ENCODE peak calls at places on chromosome 1, in eight cellular contexts. One of them, this sample, is unnamed.
A peak's percentile ranks its signal among the peaks of the same experiment; 100 is the strongest.

GRCh38 chr1:228358039-228358763 is 48.4 kb downstream of the TRIM11 start:
- DNase-seq in cardiac fibroblast: peak; percentile 9
- DNase-seq in psoas muscle: no peak
- DNase-seq in dorsolateral prefrontal cortex: no peak
- DNase-seq in K562: no peak
- DNase-seq in lower lobe of right lung: no peak
- DNase-seq in colonic mucosa: no peak
- DNase-seq in AG04449: no peak
- DNase-seq in this sample: no peak

GRCh38 chr1:158191299-158191698 is 10.6 kb downstream of the CD1D start:
- DNase-seq in cardiac fibroblast: no peak
- DNase-seq in psoas muscle: no peak
- DNase-seq in dorsolateral prefrontal cortex: no peak
- DNase-seq in K562: no peak
- DNase-seq in lower lobe of right lung: no peak
- DNase-seq in colonic mucosa: no peak
- DNase-seq in AG04449: no peak
- DNase-seq in this sample: no peak

GRCh38 chr1:226691257-226691656 is 47.8 kb downstream of the ITPKB start:
- DNase-seq in cardiac fibroblast: no peak
- DNase-seq in psoas muscle: no peak
- DNase-seq in dorsolateral prefrontal cortex: no peak
- DNase-seq in K562: no peak
- DNase-seq in lower lobe of right lung: no peak
- DNase-seq in colonic mucosa: no peak
- DNase-seq in AG04449: no peak
- DNase-seq in this sample: no peak

GRCh38 chr1:192067360-192067759 is 90.9 kb upstream of the RGS18 start:
- DNase-seq in cardiac fibroblast: no peak
- DNase-seq in psoas muscle: no peak
- DNase-seq in dorsolateral prefrontal cortex: no peak
- DNase-seq in K562: peak; percentile 52
- DNase-seq in lower lobe of right lung: no peak
- DNase-seq in colonic mucosa: no peak
- DNase-seq in AG04449: no peak
- DNase-seq in this sample: no peak

GRCh38 chr1:173628888-173629287 is 6.2 kb upstream of the TEX50 start:
- DNase-seq in cardiac fibroblast: no peak
- DNase-seq in psoas muscle: no peak
- DNase-seq in dorsolateral prefrontal cortex: no peak
- DNase-seq in K562: no peak
- DNase-seq in lower lobe of right lung: no peak
- DNase-seq in colonic mucosa: no peak
- DNase-seq in AG04449: no peak
- DNase-seq in this sample: peak; percentile 13

GRCh38 chr1:48329489-48329888 is 107.0 kb downstream of the SLC5A9 start:
- DNase-seq in cardiac fibroblast: peak; percentile 64
- DNase-seq in psoas muscle: no peak
- DNase-seq in dorsolateral prefrontal cortex: no peak
- DNase-seq in K562: no peak
- DNase-seq in lower lobe of right lung: no peak
- DNase-seq in colonic mucosa: no peak
- DNase-seq in AG04449: no peak
- DNase-seq in this sample: peak; percentile 75

GRCh38 chr1:35661474-35661795 is 20.1 kb upstream of the PSMB2 start:
- DNase-seq in cardiac fibroblast: no peak
- DNase-seq in psoas muscle: no peak
- DNase-seq in dorsolateral prefrontal cortex: no peak
- DNase-seq in K562: no peak
- DNase-seq in lower lobe of right lung: no peak
- DNase-seq in colonic mucosa: no peak
- DNase-seq in AG04449: no peak
- DNase-seq in this sample: no peak

GRCh38 chr1:14897080-14897449 is 256.5 kb upstream of the TMEM51 start:
- DNase-seq in cardiac fibroblast: peak; percentile 7
- DNase-seq in psoas muscle: no peak
- DNase-seq in dorsolateral prefrontal cortex: no peak
- DNase-seq in K562: peak; percentile 43
- DNase-seq in lower lobe of right lung: no peak
- DNase-seq in colonic mucosa: no peak
- DNase-seq in AG04449: no peak
- DNase-seq in this sample: peak; percentile 7

GRCh38 chr1:232283864-232284263 is 346.1 kb downstream of the SIPA1L2 start:
- DNase-seq in cardiac fibroblast: no peak
- DNase-seq in psoas muscle: no peak
- DNase-seq in dorsolateral prefrontal cortex: no peak
- DNase-seq in K562: no peak
- DNase-seq in lower lobe of right lung: no peak
- DNase-seq in colonic mucosa: no peak
- DNase-seq in AG04449: no peak
- DNase-seq in this sample: no peak

GRCh38 chr1:245742891-245743290 is 588.1 kb downstream of the KIF26B start:
- DNase-seq in cardiac fibroblast: no peak
- DNase-seq in psoas muscle: no peak
- DNase-seq in dorsolateral prefrontal cortex: no peak
- DNase-seq in K562: no peak
- DNase-seq in lower lobe of right lung: no peak
- DNase-seq in colonic mucosa: no peak
- DNase-seq in AG04449: no peak
- DNase-seq in this sample: no peak

GRCh38 chr1:205452906-205453305 is 2.9 kb downstream of the BLACAT1 start:
- DNase-seq in cardiac fibroblast: no peak
- DNase-seq in psoas muscle: no peak
- DNase-seq in dorsolateral prefrontal cortex: no peak
- DNase-seq in K562: peak; percentile 30
- DNase-seq in lower lobe of right lung: no peak
- DNase-seq in colonic mucosa: no peak
- DNase-seq in AG04449: no peak
- DNase-seq in this sample: no peak

GRCh38 chr1:45557422-45557944 is 6.9 kb downstream of the AKR1A1 start:
- DNase-seq in cardiac fibroblast: no peak
- DNase-seq in psoas muscle: no peak
- DNase-seq in dorsolateral prefrontal cortex: no peak
- DNase-seq in K562: no peak
- DNase-seq in lower lobe of right lung: peak; percentile 49
- DNase-seq in colonic mucosa: no peak
- DNase-seq in AG04449: no peak
- DNase-seq in this sample: no peak

GRCh38 chr1:201450721-201451291 is 18.2 kb downstream of the PHLDA3 start:
- DNase-seq in cardiac fibroblast: peak; percentile 89
- DNase-seq in psoas muscle: peak; percentile 74
- DNase-seq in dorsolateral prefrontal cortex: peak; percentile 84
- DNase-seq in K562: peak; percentile 32
- DNase-seq in lower lobe of right lung: peak; percentile 82
- DNase-seq in colonic mucosa: no peak
- DNase-seq in AG04449: no peak
- DNase-seq in this sample: peak; percentile 97

GRCh38 chr1:234619794-234620247 is 9.8 kb upstream of the IRF2BP2 start:
- DNase-seq in cardiac fibroblast: no peak
- DNase-seq in psoas muscle: no peak
- DNase-seq in dorsolateral prefrontal cortex: no peak
- DNase-seq in K562: no peak
- DNase-seq in lower lobe of right lung: no peak
- DNase-seq in colonic mucosa: no peak
- DNase-seq in AG04449: no peak
- DNase-seq in this sample: no peak

GRCh38 chr1:221945669-221946068 is 203.8 kb upstream of the DUSP10 start:
- DNase-seq in cardiac fibroblast: no peak
- DNase-seq in psoas muscle: no peak
- DNase-seq in dorsolateral prefrontal cortex: no peak
- DNase-seq in K562: no peak
- DNase-seq in lower lobe of right lung: no peak
- DNase-seq in colonic mucosa: no peak
- DNase-seq in AG04449: no peak
- DNase-seq in this sample: no peak

GRCh38 chr1:68104155-68104554 is 53.7 kb upstream of the DIRAS3 start:
- DNase-seq in cardiac fibroblast: peak; percentile 73
- DNase-seq in psoas muscle: no peak
- DNase-seq in dorsolateral prefrontal cortex: no peak
- DNase-seq in K562: no peak
- DNase-seq in lower lobe of right lung: no peak
- DNase-seq in colonic mucosa: no peak
- DNase-seq in AG04449: no peak
- DNase-seq in this sample: peak; percentile 76

GRCh38 chr1:200778766-200779165 is 40.1 kb downstream of the CAMSAP2 start:
- DNase-seq in cardiac fibroblast: no peak
- DNase-seq in psoas muscle: no peak
- DNase-seq in dorsolateral prefrontal cortex: no peak
- DNase-seq in K562: no peak
- DNase-seq in lower lobe of right lung: no peak
- DNase-seq in colonic mucosa: no peak
- DNase-seq in AG04449: no peak
- DNase-seq in this sample: peak; percentile 25

GRCh38 chr1:153348511-153349362 is at the start of gene PGLYRP4:
- DNase-seq in cardiac fibroblast: no peak
- DNase-seq in psoas muscle: no peak
- DNase-seq in dorsolateral prefrontal cortex: no peak
- DNase-seq in K562: no peak
- DNase-seq in lower lobe of right lung: no peak
- DNase-seq in colonic mucosa: peak; percentile 32
- DNase-seq in AG04449: no peak
- DNase-seq in this sample: no peak

GRCh38 chr1:199404191-199404590 is 623.3 kb upstream of the NR5A2 start:
- DNase-seq in cardiac fibroblast: peak; percentile 12
- DNase-seq in psoas muscle: no peak
- DNase-seq in dorsolateral prefrontal cortex: no peak
- DNase-seq in K562: no peak
- DNase-seq in lower lobe of right lung: no peak
- DNase-seq in colonic mucosa: no peak
- DNase-seq in AG04449: no peak
- DNase-seq in this sample: no peak

GRCh38 chr1:205374205-205375078 is 17.7 kb upstream of the KLHDC8A start:
- DNase-seq in cardiac fibroblast: peak; percentile 87
- DNase-seq in psoas muscle: no peak
- DNase-seq in dorsolateral prefrontal cortex: no peak
- DNase-seq in K562: no peak
- DNase-seq in lower lobe of right lung: no peak
- DNase-seq in colonic mucosa: no peak
- DNase-seq in AG04449: no peak
- DNase-seq in this sample: peak; percentile 85

GRCh38 chr1:203270448-203270847 is 34.9 kb upstream of the BTG2 start:
- DNase-seq in cardiac fibroblast: no peak
- DNase-seq in psoas muscle: no peak
- DNase-seq in dorsolateral prefrontal cortex: no peak
- DNase-seq in K562: no peak
- DNase-seq in lower lobe of right lung: no peak
- DNase-seq in colonic mucosa: no peak
- DNase-seq in AG04449: no peak
- DNase-seq in this sample: no peak

DNA sequence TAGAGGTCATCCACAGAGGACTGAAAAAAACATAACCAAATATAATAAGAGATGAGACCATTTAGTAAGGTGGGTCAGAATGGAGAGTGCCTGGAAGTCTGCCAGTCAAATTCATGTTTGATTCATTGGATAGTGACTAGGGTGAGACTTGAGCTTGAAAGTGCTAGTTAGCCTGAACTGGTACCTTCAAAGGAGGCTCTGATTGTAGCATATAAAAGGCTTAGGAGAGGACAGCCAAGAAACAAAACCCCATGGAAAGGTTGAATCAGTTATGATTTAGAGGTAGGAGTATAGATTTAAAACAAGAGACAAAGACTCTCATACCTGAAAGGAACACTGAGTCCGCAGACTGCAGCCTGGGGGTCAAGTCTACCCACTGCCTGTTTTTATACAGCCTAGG is 44.4 kb upstream of the LRRC8C start:
- DNase-seq in cardiac fibroblast: no peak
- DNase-seq in psoas muscle: no peak
- DNase-seq in dorsolateral prefrontal cortex: no peak
- DNase-seq in K562: no peak
- DNase-seq in lower lobe of right lung: no peak
- DNase-seq in colonic mucosa: no peak
- DNase-seq in AG04449: no peak
- DNase-seq in this sample: no peak
- TF ChIP-seq CTCF in cardiac fibroblast: no peak
- TF ChIP-seq CTCF in psoas muscle: no peak
- TF ChIP-seq CTCF in dorsolateral prefrontal cortex: no peak
- TF ChIP-seq CTCF in K562: no peak
- TF ChIP-seq CTCF in lower lobe of right lung: no peak
- TF ChIP-seq CTCF in colonic mucosa: no peak
- TF ChIP-seq CTCF in AG04449: no peak
- TF ChIP-seq CTCF in this sample: no peak

DNA sequence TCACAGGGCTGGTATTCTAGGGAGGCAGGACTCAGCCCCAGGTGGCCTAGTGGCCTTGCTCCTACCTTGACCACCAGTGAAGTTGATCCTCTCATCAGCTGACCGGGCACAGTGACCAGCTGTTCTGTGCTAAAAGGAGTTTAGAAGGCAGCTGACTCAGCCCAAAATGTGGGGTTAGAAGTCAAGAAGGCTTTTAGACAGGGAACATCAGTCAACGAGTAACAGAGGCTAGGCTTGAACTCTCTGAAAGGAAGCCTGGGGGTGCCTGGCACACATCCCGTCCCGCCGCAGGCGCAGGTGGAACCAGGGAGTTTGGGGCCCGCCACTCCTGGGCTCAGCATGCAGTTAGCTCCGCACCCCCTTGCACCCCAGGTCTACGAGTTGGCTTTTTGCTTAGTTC is 114.9 kb upstream of the SLC45A1 start:
- DNase-seq in cardiac fibroblast: no peak
- DNase-seq in psoas muscle: no peak
- DNase-seq in dorsolateral prefrontal cortex: no peak
- DNase-seq in K562: no peak
- DNase-seq in lower lobe of right lung: no peak
- DNase-seq in colonic mucosa: no peak
- DNase-seq in AG04449: no peak
- DNase-seq in this sample: no peak
- H3K4me3 ChIP-seq in cardiac fibroblast: no peak overlapping the region
- H3K4me3 ChIP-seq in psoas muscle: no peak overlapping the region
- H3K4me3 ChIP-seq in dorsolateral prefrontal cortex: no peak overlapping the region
- H3K4me3 ChIP-seq in K562: no peak overlapping the region
- H3K4me3 ChIP-seq in lower lobe of right lung: no peak overlapping the region
- H3K4me3 ChIP-seq in colonic mucosa: no peak overlapping the region
- H3K4me3 ChIP-seq in AG04449: no peak overlapping the region
- H3K4me3 ChIP-seq in this sample: no peak overlapping the region

DNA sequence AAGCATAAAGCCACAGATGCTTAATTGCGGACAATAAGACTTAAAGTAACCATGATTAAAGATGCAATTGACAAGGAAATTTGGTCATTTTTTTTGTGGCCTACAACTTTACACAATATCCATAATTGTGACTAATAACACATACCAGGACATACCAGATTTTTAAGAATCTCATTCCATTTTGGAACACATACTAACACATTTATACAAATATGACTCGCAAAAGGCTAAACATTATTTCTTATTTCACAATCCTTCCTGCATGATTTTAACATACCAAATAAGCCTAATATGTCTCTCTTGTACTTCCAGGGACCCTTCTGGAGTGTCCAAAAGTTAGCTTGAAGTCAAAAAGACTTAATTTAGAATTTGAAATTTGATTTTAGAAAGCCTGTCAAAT is 48.8 kb downstream of the DR1 start:
- DNase-seq in cardiac fibroblast: peak; percentile 47
- DNase-seq in psoas muscle: no peak
- DNase-seq in dorsolateral prefrontal cortex: no peak
- DNase-seq in K562: no peak
- DNase-seq in lower lobe of right lung: no peak
- DNase-seq in colonic mucosa: no peak
- DNase-seq in AG04449: no peak
- DNase-seq in this sample: peak; percentile 14
- TF ChIP-seq CTCF in cardiac fibroblast: no peak
- TF ChIP-seq CTCF in psoas muscle: no peak
- TF ChIP-seq CTCF in dorsolateral prefrontal cortex: no peak
- TF ChIP-seq CTCF in K562: no peak
- TF ChIP-seq CTCF in lower lobe of right lung: no peak
- TF ChIP-seq CTCF in colonic mucosa: no peak
- TF ChIP-seq CTCF in AG04449: no peak
- TF ChIP-seq CTCF in this sample: no peak

GRCh38 chr1:161083743-161084084 is 5.6 kb downstream of the NECTIN4 start:
- DNase-seq in cardiac fibroblast: no peak
- DNase-seq in psoas muscle: no peak
- DNase-seq in dorsolateral prefrontal cortex: no peak
- DNase-seq in K562: no peak
- DNase-seq in lower lobe of right lung: no peak
- DNase-seq in colonic mucosa: no peak
- DNase-seq in AG04449: no peak
- DNase-seq in this sample: no peak
- H3K4me3 ChIP-seq in cardiac fibroblast: no peak overlapping the region
- H3K4me3 ChIP-seq in psoas muscle: no peak overlapping the region
- H3K4me3 ChIP-seq in dorsolateral prefrontal cortex: no peak overlapping the region
- H3K4me3 ChIP-seq in K562: no peak overlapping the region
- H3K4me3 ChIP-seq in lower lobe of right lung: no peak overlapping the region
- H3K4me3 ChIP-seq in colonic mucosa: no peak overlapping the region
- H3K4me3 ChIP-seq in AG04449: no peak overlapping the region
- H3K4me3 ChIP-seq in this sample: no peak overlapping the region